ENCODE peak calls at places on chromosomes 16 and 17, in seven cellular contexts. S, R, E, P, X, Y and I are unnamed samples.

GRCh38 chr17:51085150-51085805 is 35.4 kb downstream of the SPAG9 start:
- DNase-seq in S (peak; percentile 41), X (no peak), E (peak; percentile 23), P (no peak), R (no peak), Y (no peak), I (no peak)

GRCh38 chr17:40032322-40033320 is 17.4 kb downstream of the CSF3 start:
- DNase-seq in R (no peak), S (no peak), Y (no peak), P (no peak), E (no peak), X (no peak), I (peak; percentile 56)

GRCh38 chr17:15475620-15476354 is 8.4 kb upstream of the CDRT4 start:
- DNase-seq in E (peak; percentile 85), Y (peak; percentile 10), P (no peak), S (peak; percentile 74), R (no peak), X (no peak), I (no peak)

GRCh38 chr17:38925263-38925995 is at the start of gene LASP1NB:
- DNase-seq in Y (no peak), P (peak; percentile 85), X (peak; percentile 72), S (peak; percentile 54), R (peak; percentile 40), E (peak; percentile 66), I (no peak)

GRCh38 chr17:14593956-14594355 is 293.1 kb downstream of the HS3ST3B1 start:
- DNase-seq in Y (no peak), S (no peak), P (no peak), X (no peak), E (no peak), R (no peak), I (no peak)

GRCh38 chr17:15918661-15919259 is 26.2 kb upstream of the ADORA2B start:
- DNase-seq in X (no peak), Y (no peak), P (no peak), R (no peak), S (no peak), E (no peak), I (no peak)

GRCh38 chr17:40339068-40339699 is 25.4 kb downstream of the GJD3 start:
- DNase-seq in P (no peak), E (no peak), R (no peak), X (no peak), Y (no peak), S (no peak), I (no peak)

GRCh38 chr17:48577946-48578615 is at the start of gene HOXB4:
- DNase-seq in R (no peak), P (peak; percentile 85), E (no peak), S (peak; percentile 86), X (no peak), Y (no peak), I (no peak)

GRCh38 chr17:4160294-4160859 is 17.4 kb downstream of the CYB5D2 start:
- DNase-seq in P (no peak), R (no peak), X (no peak), E (no peak), Y (no peak), S (no peak), I (no peak)

GRCh38 chr16:88667496-88667895 is 4.6 kb upstream of the MVD start:
- DNase-seq in S (no peak), P (no peak), Y (no peak), E (peak; percentile 21), X (no peak), R (no peak), I (no peak)

GRCh38 chr16:7849891-7850290 is 517.2 kb downstream of the RBFOX1 start:
- DNase-seq in S (no peak), P (no peak), X (no peak), Y (no peak), R (no peak), E (no peak), I (no peak)

GRCh38 chr17:62898239-62898864 is 67.7 kb upstream of the TANC2 start:
- DNase-seq in E (peak; percentile 67), R (no peak), P (no peak), Y (no peak), X (no peak), S (no peak), I (no peak)

GRCh38 chr16:64092284-64092683 is 1029.6 kb downstream of the CDH11 start:
- DNase-seq in X (no peak), S (peak; percentile 90), E (peak; percentile 54), R (no peak), Y (no peak), P (peak; percentile 2), I (no peak)

GRCh38 chr17:72514321-72514861 is 393.6 kb downstream of the SOX9 start:
- DNase-seq in X (no peak), E (peak; percentile 43), P (no peak), S (peak; percentile 82), R (no peak), Y (no peak), I (no peak)

GRCh38 chr17:56604691-56605090 is 11.2 kb downstream of the NOG start:
- DNase-seq in X (no peak), S (no peak), P (no peak), R (no peak), E (no peak), Y (peak; percentile 18), I (no peak)

DNA sequence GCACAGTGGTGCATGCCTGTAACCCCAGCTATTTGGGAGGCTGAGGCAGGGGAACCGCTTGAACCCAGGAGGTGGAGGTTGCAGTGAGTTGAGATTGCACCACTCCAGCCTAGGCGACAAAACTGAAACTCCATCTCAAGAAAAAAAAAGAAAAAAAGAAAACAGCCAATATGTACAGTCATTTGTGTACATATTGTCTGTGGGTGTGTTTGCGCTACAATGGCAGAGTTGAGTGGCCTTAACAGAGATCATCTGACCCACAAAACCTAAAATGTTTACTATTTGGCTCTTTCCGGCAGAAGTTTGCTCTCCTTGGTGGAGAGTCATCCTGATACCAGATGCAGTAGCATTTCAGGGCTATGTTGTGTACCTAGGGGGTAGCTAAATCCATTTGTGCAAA is 57.9 kb downstream of the ARSG start:
- DNase-seq in S (no peak), Y (peak; percentile 27), P (no peak), E (no peak), X (no peak), R (no peak), I (no peak)
- TF ChIP-seq CTCF in S (no peak), Y (no peak), P (no peak), E (no peak), X (no peak), R (no peak), I (no peak)

DNA sequence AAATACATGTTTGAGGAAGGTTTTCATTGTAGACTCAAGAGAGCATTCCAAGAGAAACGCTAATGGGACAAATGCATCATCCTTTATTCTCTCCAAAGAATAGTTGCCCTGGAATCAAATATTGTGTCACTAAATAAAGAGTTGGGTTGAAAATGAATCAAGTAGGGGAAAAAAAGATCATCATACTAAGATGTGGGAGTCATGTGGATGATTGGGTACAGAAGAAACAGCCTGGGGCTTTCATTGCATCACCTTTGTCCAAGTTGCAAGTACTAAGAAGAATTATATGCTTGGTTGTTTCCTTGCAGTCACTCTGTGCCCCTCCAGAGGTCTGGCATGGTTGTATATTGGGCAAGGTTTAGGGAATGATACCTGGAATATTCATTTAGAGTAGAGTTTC is 658.9 kb downstream of the TOX3 start:
- DNase-seq in R (no peak), P (no peak), S (no peak), Y (no peak), X (no peak), E (no peak), I (no peak)
- H3K27ac ChIP-seq in R (no peak overlapping the region), P (no peak overlapping the region), S (no peak overlapping the region), Y (no peak overlapping the region), X (no peak overlapping the region), E (no peak overlapping the region), I (no peak overlapping the region)

GRCh38 chr17:2852729-2853110 is 56.5 kb downstream of the RAP1GAP2 start:
- DNase-seq in E (no peak), S (no peak), Y (no peak), R (no peak), X (no peak), P (peak; percentile 73), I (no peak)
- H3K4me3 ChIP-seq in E (peak overlapping the region; percentile 58), S (peak overlapping the region; percentile 50), Y (no peak overlapping the region), R (peak overlapping the region; percentile 47), X (peak overlapping the region; percentile 71), P (peak overlapping the region; percentile 97), I (peak overlapping the region; percentile 89)

GRCh38 chr16:383326-384020 is 1.7 kb upstream of the PGAP6 start:
- DNase-seq in E (no peak), Y (no peak), X (peak; percentile 64), R (no peak), S (no peak), P (peak; percentile 90), I (peak; percentile 75)
- TF ChIP-seq CTCF in E (no peak), Y (no peak), X (no peak), R (no peak), S (no peak), P (no peak), I (no peak)

GRCh38 chr16:946048-946395 is 24.8 kb downstream of the LMF1 start:
- DNase-seq in E (no peak), R (no peak), S (no peak), P (no peak), X (no peak), Y (no peak), I (no peak)

GRCh38 chr16:952321-952720 is 18.5 kb downstream of the LMF1 start:
- DNase-seq in S (no peak), P (no peak), Y (no peak), X (no peak), R (no peak), E (no peak), I (no peak)

DNA sequence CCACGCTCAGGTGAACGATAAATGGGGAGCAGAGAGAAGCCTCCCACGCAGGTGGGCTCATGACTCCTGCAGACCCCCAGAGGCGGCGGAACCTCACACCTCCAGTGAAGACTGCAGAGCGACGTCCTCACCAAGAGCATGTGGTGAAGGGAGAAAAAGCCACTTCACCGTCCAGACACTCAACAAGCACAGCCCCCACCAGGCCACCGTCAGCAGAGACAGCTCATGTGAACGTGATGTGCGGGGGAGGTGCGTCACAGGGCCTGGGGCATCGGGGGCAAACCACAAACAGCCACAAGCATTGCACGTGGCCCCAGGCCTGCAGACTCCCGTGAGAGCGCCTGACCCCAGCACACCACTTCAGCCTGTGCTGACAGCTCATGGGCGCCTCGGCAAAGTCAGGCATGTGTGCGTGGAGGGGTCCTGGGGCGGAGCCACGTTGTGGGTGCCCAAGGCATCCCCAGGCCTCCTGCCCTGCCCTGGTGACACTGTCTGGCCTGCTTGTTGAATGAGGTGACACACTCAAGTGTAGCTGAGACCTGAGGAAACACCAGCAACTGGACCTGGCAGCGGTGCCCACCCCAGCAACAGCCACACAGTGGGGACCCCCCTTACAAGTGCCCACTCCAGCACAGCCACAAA is 19.0 kb downstream of the LMF1 start:
- DNase-seq in P (no peak), X (no peak), S (peak; percentile 46), Y (no peak), R (no peak), E (no peak), I (no peak)
- H3K27ac ChIP-seq in P (no peak overlapping the region), X (no peak overlapping the region), S (no peak overlapping the region), Y (no peak overlapping the region), R (no peak overlapping the region), E (no peak overlapping the region), I (no peak overlapping the region)